ENCODE peak calls at places on chromosomes 13 and 19, in six cellular contexts. N is GM20000, R is GF-D8, B is endothelial cell, O is AG10803, P is T follicular helper cell. T is an unnamed sample.

GRCh38 chr13:97429681-97430081 is 4.3 kb upstream of the RAP2A start:
- DNase-seq in N (no peak), R (no peak), B (no peak), O (peak; percentile 72), P (no peak), T (peak; percentile 48)

GRCh38 chr13:71773534-71773933 is 93.5 kb downstream of the DACH1 start:
- DNase-seq in N (no peak), R (no peak), B (no peak), O (no peak), P (no peak), T (no peak)

GRCh38 chr13:108269601-108270328 is at the start of gene TNFSF13B:
- DNase-seq in N (peak; percentile 47), R (peak; percentile 80), B (peak; percentile 12), O (peak; percentile 40), P (peak; percentile 3), T (no peak)

GRCh38 chr19:37809366-37809765 is 30.0 kb upstream of the ZNF573 start:
- DNase-seq in N (no peak), R (no peak), B (no peak), O (no peak), P (no peak), T (no peak)

GRCh38 chr13:79749985-79750551 is 269.1 kb downstream of the NDFIP2 start:
- DNase-seq in N (no peak), R (no peak), B (peak; percentile 27), O (peak; percentile 100), P (no peak), T (no peak)

GRCh38 chr19:5978606-5979552 is 939 bp upstream of the RANBP3 start:
- DNase-seq in N (no peak), R (no peak), B (no peak), O (no peak), P (no peak), T (no peak)

GRCh38 chr19:51712461-51713081 is 11.2 kb downstream of the HAS1 start:
- DNase-seq in N (peak; percentile 67), R (no peak), B (peak; percentile 38), O (peak; percentile 42), P (no peak), T (no peak)

GRCh38 chr19:31616031-31616430 is 266.8 kb upstream of the TSHZ3 start:
- DNase-seq in N (no peak), R (no peak), B (no peak), O (no peak), P (no peak), T (no peak)

T was measured in caudate nucleus.